ENCODE peak calls at places on chromosomes 16 and 17, in four cellular contexts. One of them, this sample, is unnamed.

GRCh38 chr17:32878211-32878610 is 1.3 kb upstream of the MYO1D start:
- DNase-seq in neuronal stem cell: no peak
- DNase-seq in activated naive CD8-positive, alpha-beta T cell treated with anti-CD3 and anti-CD28 coated beads for 36 hours: no peak
- DNase-seq in ACHN: no peak
- DNase-seq in this sample: no peak

GRCh38 chr16:85422374-85423185 is 190.5 kb upstream of the GSE1 start:
- DNase-seq in neuronal stem cell: no peak
- DNase-seq in activated naive CD8-positive, alpha-beta T cell treated with anti-CD3 and anti-CD28 coated beads for 36 hours: no peak
- DNase-seq in ACHN: peak; percentile 22
- DNase-seq in this sample: peak; percentile 67

GRCh38 chr16:57446530-57447141 is 549 bp downstream of the CIAPIN1 start:
- DNase-seq in neuronal stem cell: no peak
- DNase-seq in activated naive CD8-positive, alpha-beta T cell treated with anti-CD3 and anti-CD28 coated beads for 36 hours: peak; percentile 24
- DNase-seq in ACHN: peak; percentile 26
- DNase-seq in this sample: peak; percentile 18

GRCh38 chr16:14199624-14200023 is 128.5 kb downstream of the MRTFB start:
- DNase-seq in neuronal stem cell: no peak
- DNase-seq in activated naive CD8-positive, alpha-beta T cell treated with anti-CD3 and anti-CD28 coated beads for 36 hours: no peak
- DNase-seq in ACHN: no peak
- DNase-seq in this sample: no peak

GRCh38 chr16:627458-628239 is 3.1 kb upstream of the WFIKKN1 start:
- DNase-seq in neuronal stem cell: no peak
- DNase-seq in activated naive CD8-positive, alpha-beta T cell treated with anti-CD3 and anti-CD28 coated beads for 36 hours: no peak
- DNase-seq in ACHN: peak; percentile 78
- DNase-seq in this sample: no peak

GRCh38 chr16:84925092-84925772 is 86.1 kb downstream of the ZDHHC7 start:
- DNase-seq in neuronal stem cell: no peak
- DNase-seq in activated naive CD8-positive, alpha-beta T cell treated with anti-CD3 and anti-CD28 coated beads for 36 hours: peak; percentile 68
- DNase-seq in ACHN: peak; percentile 37
- DNase-seq in this sample: peak; percentile 7

GRCh38 chr17:49469831-49470568 is 25.1 kb upstream of the NGFR start:
- DNase-seq in neuronal stem cell: peak; percentile 61
- DNase-seq in activated naive CD8-positive, alpha-beta T cell treated with anti-CD3 and anti-CD28 coated beads for 36 hours: no peak
- DNase-seq in ACHN: no peak
- DNase-seq in this sample: no peak

GRCh38 chr17:41895617-41896016 is 23.1 kb downstream of the ACLY start:
- DNase-seq in neuronal stem cell: no peak
- DNase-seq in activated naive CD8-positive, alpha-beta T cell treated with anti-CD3 and anti-CD28 coated beads for 36 hours: no peak
- DNase-seq in ACHN: no peak
- DNase-seq in this sample: no peak

GRCh38 chr17:40775945-40776344 is 3.9 kb upstream of the KRT26 start:
- DNase-seq in neuronal stem cell: no peak
- DNase-seq in activated naive CD8-positive, alpha-beta T cell treated with anti-CD3 and anti-CD28 coated beads for 36 hours: no peak
- DNase-seq in ACHN: no peak
- DNase-seq in this sample: no peak

GRCh38 chr17:17494499-17495447 is 1.4 kb downstream of the RASD1 start:
- DNase-seq in neuronal stem cell: peak; percentile 56
- DNase-seq in activated naive CD8-positive, alpha-beta T cell treated with anti-CD3 and anti-CD28 coated beads for 36 hours: peak; percentile 24
- DNase-seq in ACHN: peak; percentile 8
- DNase-seq in this sample: no peak

GRCh38 chr16:89572042-89572441 is 3.5 kb upstream of the CPNE7 start:
- DNase-seq in neuronal stem cell: no peak
- DNase-seq in activated naive CD8-positive, alpha-beta T cell treated with anti-CD3 and anti-CD28 coated beads for 36 hours: no peak
- DNase-seq in ACHN: no peak
- DNase-seq in this sample: no peak

GRCh38 chr17:34797724-34798123 is 163.5 kb downstream of the CCT6B start:
- DNase-seq in neuronal stem cell: peak; percentile 80
- DNase-seq in activated naive CD8-positive, alpha-beta T cell treated with anti-CD3 and anti-CD28 coated beads for 36 hours: peak; percentile 10
- DNase-seq in ACHN: peak; percentile 33
- DNase-seq in this sample: no peak

GRCh38 chr16:79171504-79172240 is 428.9 kb downstream of the MAF start:
- DNase-seq in neuronal stem cell: no peak
- DNase-seq in activated naive CD8-positive, alpha-beta T cell treated with anti-CD3 and anti-CD28 coated beads for 36 hours: no peak
- DNase-seq in ACHN: no peak
- DNase-seq in this sample: peak; percentile 87

GRCh38 chr17:50534979-50535326 is 2.4 kb downstream of the EPN3 start:
- DNase-seq in neuronal stem cell: no peak
- DNase-seq in activated naive CD8-positive, alpha-beta T cell treated with anti-CD3 and anti-CD28 coated beads for 36 hours: no peak
- DNase-seq in ACHN: no peak
- DNase-seq in this sample: no peak

GRCh38 chr17:62780273-62780672 is 27.8 kb downstream of the MARCHF10 start:
- DNase-seq in neuronal stem cell: no peak
- DNase-seq in activated naive CD8-positive, alpha-beta T cell treated with anti-CD3 and anti-CD28 coated beads for 36 hours: no peak
- DNase-seq in ACHN: no peak
- DNase-seq in this sample: no peak

GRCh38 chr17:7897090-7897489 is 8.5 kb downstream of the CHD3 start:
- DNase-seq in neuronal stem cell: no peak
- DNase-seq in activated naive CD8-positive, alpha-beta T cell treated with anti-CD3 and anti-CD28 coated beads for 36 hours: no peak
- DNase-seq in ACHN: no peak
- DNase-seq in this sample: no peak

GRCh38 chr16:30918614-30919013 is 4.8 kb upstream of the FBXL19 start:
- DNase-seq in neuronal stem cell: no peak
- DNase-seq in activated naive CD8-positive, alpha-beta T cell treated with anti-CD3 and anti-CD28 coated beads for 36 hours: no peak
- DNase-seq in ACHN: no peak
- DNase-seq in this sample: no peak

GRCh38 chr16:27222499-27223225 is 19.3 kb downstream of the KDM8 start:
- DNase-seq in neuronal stem cell: no peak
- DNase-seq in activated naive CD8-positive, alpha-beta T cell treated with anti-CD3 and anti-CD28 coated beads for 36 hours: no peak
- DNase-seq in ACHN: peak; percentile 24
- DNase-seq in this sample: no peak

GRCh38 chr16:50297301-50298074 is 31.1 kb downstream of the ADCY7 start:
- DNase-seq in neuronal stem cell: no peak
- DNase-seq in activated naive CD8-positive, alpha-beta T cell treated with anti-CD3 and anti-CD28 coated beads for 36 hours: no peak
- DNase-seq in ACHN: no peak
- DNase-seq in this sample: peak; percentile 29

GRCh38 chr17:65071861-65072260 is 15.3 kb upstream of the GNA13 start:
- DNase-seq in neuronal stem cell: no peak
- DNase-seq in activated naive CD8-positive, alpha-beta T cell treated with anti-CD3 and anti-CD28 coated beads for 36 hours: no peak
- DNase-seq in ACHN: peak; percentile 51
- DNase-seq in this sample: no peak

GRCh38 chr16:71499775-71500364 is 10.7 kb upstream of the ZNF19 start:
- DNase-seq in neuronal stem cell: peak; percentile 48
- DNase-seq in activated naive CD8-positive, alpha-beta T cell treated with anti-CD3 and anti-CD28 coated beads for 36 hours: peak; percentile 28
- DNase-seq in ACHN: peak; percentile 72
- DNase-seq in this sample: peak; percentile 47

GRCh38 chr17:80789356-80789902 is 202.2 kb upstream of the CHMP6 start:
- DNase-seq in neuronal stem cell: no peak
- DNase-seq in activated naive CD8-positive, alpha-beta T cell treated with anti-CD3 and anti-CD28 coated beads for 36 hours: peak; percentile 38
- DNase-seq in ACHN: peak; percentile 73
- DNase-seq in this sample: no peak

GRCh38 chr17:31446195-31446967 is 54.9 kb downstream of the RAB11FIP4 start:
- DNase-seq in neuronal stem cell: no peak
- DNase-seq in activated naive CD8-positive, alpha-beta T cell treated with anti-CD3 and anti-CD28 coated beads for 36 hours: no peak
- DNase-seq in ACHN: no peak
- DNase-seq in this sample: no peak

GRCh38 chr16:64864232-64864803 is 257.5 kb downstream of the CDH11 start:
- DNase-seq in neuronal stem cell: no peak
- DNase-seq in activated naive CD8-positive, alpha-beta T cell treated with anti-CD3 and anti-CD28 coated beads for 36 hours: no peak
- DNase-seq in ACHN: peak; percentile 44
- DNase-seq in this sample: no peak

GRCh38 chr16:30183961-30184429 is 593 bp downstream of the CORO1A start:
- DNase-seq in neuronal stem cell: no peak
- DNase-seq in activated naive CD8-positive, alpha-beta T cell treated with anti-CD3 and anti-CD28 coated beads for 36 hours: peak; percentile 76
- DNase-seq in ACHN: no peak
- DNase-seq in this sample: peak; percentile 62

GRCh38 chr16:78385406-78385805 is 286.0 kb downstream of the WWOX start:
- DNase-seq in neuronal stem cell: no peak
- DNase-seq in activated naive CD8-positive, alpha-beta T cell treated with anti-CD3 and anti-CD28 coated beads for 36 hours: no peak
- DNase-seq in ACHN: no peak
- DNase-seq in this sample: no peak

GRCh38 chr17:45277992-45278391 is 16.1 kb upstream of the SPATA32 start:
- DNase-seq in neuronal stem cell: no peak
- DNase-seq in activated naive CD8-positive, alpha-beta T cell treated with anti-CD3 and anti-CD28 coated beads for 36 hours: no peak
- DNase-seq in ACHN: no peak
- DNase-seq in this sample: no peak

GRCh38 chr16:15856901-15857778 is at the start of gene MYH11:
- DNase-seq in neuronal stem cell: peak; percentile 29
- DNase-seq in activated naive CD8-positive, alpha-beta T cell treated with anti-CD3 and anti-CD28 coated beads for 36 hours: no peak
- DNase-seq in ACHN: no peak
- DNase-seq in this sample: no peak

GRCh38 chr17:74767111-74767516 is 9.0 kb downstream of the NAT9 start:
- DNase-seq in neuronal stem cell: no peak
- DNase-seq in activated naive CD8-positive, alpha-beta T cell treated with anti-CD3 and anti-CD28 coated beads for 36 hours: no peak
- DNase-seq in ACHN: no peak
- DNase-seq in this sample: no peak

GRCh38 chr17:15920758-15921239 is 24.1 kb upstream of the ADORA2B start:
- DNase-seq in neuronal stem cell: no peak
- DNase-seq in activated naive CD8-positive, alpha-beta T cell treated with anti-CD3 and anti-CD28 coated beads for 36 hours: no peak
- DNase-seq in ACHN: peak; percentile 14
- DNase-seq in this sample: peak; percentile 12